ENCODE peak calls at places on chromosomes 11 and 22, in four cellular contexts. One of them, this sample, is unnamed.

GRCh38 chr22:19239464-19239863 is 52.1 kb downstream of the CLTCL1 start:
- DNase-seq in right atrium auricular region: no peak
- DNase-seq in PC-3: no peak
- DNase-seq in CD8-positive, alpha-beta memory T cell: no peak
- DNase-seq in this sample: no peak

GRCh38 chr11:122220321-122220720 is 104.3 kb upstream of the BLID start:
- DNase-seq in right atrium auricular region: no peak
- DNase-seq in PC-3: no peak
- DNase-seq in CD8-positive, alpha-beta memory T cell: no peak
- DNase-seq in this sample: no peak

GRCh38 chr11:832529-833113 is at the start of gene CD151:
- DNase-seq in right atrium auricular region: no peak
- DNase-seq in PC-3: peak; percentile 60
- DNase-seq in CD8-positive, alpha-beta memory T cell: peak; percentile 44
- DNase-seq in this sample: peak; percentile 66

GRCh38 chr11:130882138-130882551 is 34.1 kb downstream of the SNX19 start:
- DNase-seq in right atrium auricular region: no peak
- DNase-seq in PC-3: no peak
- DNase-seq in CD8-positive, alpha-beta memory T cell: no peak
- DNase-seq in this sample: no peak

GRCh38 chr11:12746593-12747097 is 72.4 kb downstream of the TEAD1 start:
- DNase-seq in right atrium auricular region: no peak
- DNase-seq in PC-3: peak; percentile 14
- DNase-seq in CD8-positive, alpha-beta memory T cell: no peak
- DNase-seq in this sample: peak; percentile 74

GRCh38 chr11:332651-333480 is 12.2 kb upstream of the IFITM3 start:
- DNase-seq in right atrium auricular region: no peak
- DNase-seq in PC-3: no peak
- DNase-seq in CD8-positive, alpha-beta memory T cell: no peak
- DNase-seq in this sample: no peak

GRCh38 chr22:19056951-19057401 is 65.2 kb downstream of the DGCR2 start:
- DNase-seq in right atrium auricular region: no peak
- DNase-seq in PC-3: no peak
- DNase-seq in CD8-positive, alpha-beta memory T cell: no peak
- DNase-seq in this sample: peak; percentile 14

GRCh38 chr22:19807914-19808872 is 46.5 kb downstream of the GNB1L start:
- DNase-seq in right atrium auricular region: no peak
- DNase-seq in PC-3: no peak
- DNase-seq in CD8-positive, alpha-beta memory T cell: no peak
- DNase-seq in this sample: no peak

GRCh38 chr11:10926801-10927200 is 68.9 kb upstream of the ZBED5 start:
- DNase-seq in right atrium auricular region: no peak
- DNase-seq in PC-3: peak; percentile 90
- DNase-seq in CD8-positive, alpha-beta memory T cell: no peak
- DNase-seq in this sample: no peak

GRCh38 chr11:122145715-122146274 is 29.8 kb upstream of the BLID start:
- DNase-seq in right atrium auricular region: no peak
- DNase-seq in PC-3: no peak
- DNase-seq in CD8-positive, alpha-beta memory T cell: no peak
- DNase-seq in this sample: no peak

GRCh38 chr11:74472030-74472429 is 4.7 kb upstream of the KCNE3 start:
- DNase-seq in right atrium auricular region: peak; percentile 36
- DNase-seq in PC-3: no peak
- DNase-seq in CD8-positive, alpha-beta memory T cell: no peak
- DNase-seq in this sample: no peak

GRCh38 chr22:43136255-43136654 is 6.9 kb downstream of the MCAT start:
- DNase-seq in right atrium auricular region: no peak
- DNase-seq in PC-3: peak; percentile 14
- DNase-seq in CD8-positive, alpha-beta memory T cell: no peak
- DNase-seq in this sample: peak; percentile 40

GRCh38 chr22:21865041-21865440 is 2.4 kb downstream of the MAPK1 start:
- DNase-seq in right atrium auricular region: peak; percentile 77
- DNase-seq in PC-3: peak; percentile 70
- DNase-seq in CD8-positive, alpha-beta memory T cell: no peak
- DNase-seq in this sample: peak; percentile 60

GRCh38 chr22:49461674-49462073 is 366.0 kb downstream of the BRD1 start:
- DNase-seq in right atrium auricular region: no peak
- DNase-seq in PC-3: no peak
- DNase-seq in CD8-positive, alpha-beta memory T cell: no peak
- DNase-seq in this sample: no peak

DNA sequence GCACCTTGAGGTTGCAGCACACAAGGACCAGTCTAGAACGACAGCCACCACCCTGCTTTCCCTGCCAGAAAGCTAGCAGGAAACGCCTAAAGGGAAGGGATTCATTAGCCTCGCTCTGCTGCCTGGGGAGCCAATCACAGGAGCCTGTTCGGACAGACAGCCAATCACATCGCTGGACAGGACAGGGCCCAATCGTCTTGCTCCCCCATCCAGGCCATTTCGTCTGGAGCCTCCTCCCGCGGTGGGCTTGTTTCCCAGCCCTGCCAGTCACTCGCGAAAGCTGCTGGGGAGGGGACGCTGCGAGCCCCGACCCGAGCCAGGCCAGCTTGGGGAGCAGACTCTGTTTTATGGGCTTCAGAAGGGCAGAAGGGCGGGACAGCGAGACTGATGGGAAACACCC is 79.8 kb upstream of the NCAM1 start:
- DNase-seq in right atrium auricular region: peak; percentile 85
- DNase-seq in PC-3: no peak
- DNase-seq in CD8-positive, alpha-beta memory T cell: no peak
- DNase-seq in this sample: peak; percentile 82
- H3K4me3 ChIP-seq in right atrium auricular region: peak overlapping the region; percentile 14
- H3K4me3 ChIP-seq in PC-3: no peak overlapping the region
- H3K4me3 ChIP-seq in CD8-positive, alpha-beta memory T cell: no peak overlapping the region
- H3K4me3 ChIP-seq in this sample: peak overlapping the region; percentile 38

DNA sequence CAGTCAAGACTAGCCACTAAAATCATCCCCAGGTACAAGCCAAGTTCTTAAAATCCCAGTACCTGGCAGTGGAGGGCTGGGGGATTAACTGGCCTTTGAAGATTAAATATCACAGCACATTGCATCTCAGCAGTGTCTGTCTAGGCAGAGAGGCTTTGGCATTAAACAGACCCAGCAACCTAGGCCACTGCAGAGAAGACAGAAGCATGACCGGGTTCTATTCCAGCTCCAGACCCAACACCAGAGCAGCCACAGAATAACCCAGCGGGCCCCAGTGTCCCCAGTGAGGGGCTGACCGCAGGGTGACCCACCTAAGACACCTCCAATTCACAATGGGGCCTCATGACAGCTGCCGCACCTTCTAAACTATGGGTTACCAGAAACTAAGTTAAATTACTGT is 88.2 kb downstream of the SHANK2 start:
- DNase-seq in right atrium auricular region: no peak
- DNase-seq in PC-3: no peak
- DNase-seq in CD8-positive, alpha-beta memory T cell: no peak
- DNase-seq in this sample: no peak
- H3K4me1 ChIP-seq in right atrium auricular region: no peaks in the 10 kb centered on the region
- H3K4me1 ChIP-seq in PC-3: no peaks in the 10 kb centered on the region
- H3K4me1 ChIP-seq in CD8-positive, alpha-beta memory T cell: no peaks in the 10 kb centered on the region
- H3K4me1 ChIP-seq in this sample: no peaks in the 10 kb centered on the region

DNA sequence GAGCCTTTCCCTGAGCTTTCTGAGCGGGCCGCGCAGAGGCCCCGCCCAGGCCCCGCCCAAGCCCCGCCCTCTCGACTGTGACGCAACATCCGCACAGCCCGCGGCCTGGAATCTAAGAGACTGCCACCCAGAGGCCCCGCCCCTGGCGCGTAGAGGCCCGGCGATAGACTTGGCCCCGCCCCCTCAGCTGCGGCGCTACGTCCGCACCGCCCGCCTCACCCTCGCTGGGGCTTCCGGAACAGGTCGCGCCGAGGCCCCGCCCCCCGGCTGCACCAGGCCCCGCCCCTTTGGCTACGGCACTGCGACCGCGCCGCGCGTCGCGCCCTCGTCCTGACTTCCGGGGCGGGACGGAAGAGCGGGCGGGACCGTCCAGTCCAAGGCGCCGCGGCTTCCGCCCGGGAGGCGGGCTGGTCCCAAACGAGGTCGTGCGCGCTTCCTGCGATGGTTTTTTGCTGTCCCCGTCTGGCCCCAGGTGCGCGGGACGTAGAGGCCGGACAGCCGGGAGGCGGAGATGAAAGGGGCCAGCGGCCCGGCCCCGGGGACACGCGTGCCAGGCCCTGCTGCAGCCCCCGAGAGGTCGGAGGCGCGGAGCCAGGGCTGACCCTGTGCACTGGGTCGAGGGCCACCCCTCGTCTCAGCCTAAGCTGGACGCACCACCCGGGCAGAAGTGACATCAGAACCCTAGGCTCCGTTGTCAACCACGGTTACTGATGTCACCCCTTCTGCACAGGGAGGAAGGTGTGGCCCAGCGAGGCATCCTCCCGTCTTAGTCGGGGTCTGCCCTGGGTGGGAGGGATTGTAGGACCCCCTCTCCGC is 59.0 kb upstream of the WNT7B start:
- DNase-seq in right atrium auricular region: peak; percentile 100
- DNase-seq in PC-3: peak; percentile 97
- DNase-seq in CD8-positive, alpha-beta memory T cell: peak; percentile 100
- DNase-seq in this sample: peak; percentile 100
- H3K4me3 ChIP-seq in right atrium auricular region: peak overlapping the region; percentile 68
- H3K4me3 ChIP-seq in PC-3: peak overlapping the region; percentile 81
- H3K4me3 ChIP-seq in CD8-positive, alpha-beta memory T cell: peak overlapping the region; percentile 76
- H3K4me3 ChIP-seq in this sample: peak overlapping the region; percentile 70

DNA sequence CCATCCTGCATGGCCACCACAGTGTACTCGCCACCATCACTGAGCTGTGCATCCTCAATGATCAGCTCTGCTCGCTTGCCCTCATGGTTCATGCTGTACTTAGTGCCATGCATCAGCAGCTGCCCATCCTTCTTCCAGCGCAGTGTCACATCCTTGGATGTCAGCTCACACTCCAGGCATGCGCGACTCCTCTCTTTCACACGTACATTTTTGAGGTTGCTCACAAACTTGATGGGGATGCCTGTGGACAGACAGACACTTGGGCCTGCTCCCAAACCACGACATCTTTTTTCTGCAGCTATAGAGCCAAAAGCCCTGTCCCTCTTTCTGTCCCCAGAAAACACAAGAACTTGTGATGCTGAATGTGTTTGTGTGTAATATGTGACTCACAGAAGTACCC is 10.5 kb downstream of the IGSF22 start:
- DNase-seq in right atrium auricular region: no peak
- DNase-seq in PC-3: no peak
- DNase-seq in CD8-positive, alpha-beta memory T cell: no peak
- DNase-seq in this sample: no peak
- H3K4me1 ChIP-seq in right atrium auricular region: no peaks in the 10 kb centered on the region
- H3K4me1 ChIP-seq in PC-3: no peaks in the 10 kb centered on the region
- H3K4me1 ChIP-seq in CD8-positive, alpha-beta memory T cell: no peaks in the 10 kb centered on the region
- H3K4me1 ChIP-seq in this sample: peaks cover under 1% of the 10 kb centered on the region

DNA sequence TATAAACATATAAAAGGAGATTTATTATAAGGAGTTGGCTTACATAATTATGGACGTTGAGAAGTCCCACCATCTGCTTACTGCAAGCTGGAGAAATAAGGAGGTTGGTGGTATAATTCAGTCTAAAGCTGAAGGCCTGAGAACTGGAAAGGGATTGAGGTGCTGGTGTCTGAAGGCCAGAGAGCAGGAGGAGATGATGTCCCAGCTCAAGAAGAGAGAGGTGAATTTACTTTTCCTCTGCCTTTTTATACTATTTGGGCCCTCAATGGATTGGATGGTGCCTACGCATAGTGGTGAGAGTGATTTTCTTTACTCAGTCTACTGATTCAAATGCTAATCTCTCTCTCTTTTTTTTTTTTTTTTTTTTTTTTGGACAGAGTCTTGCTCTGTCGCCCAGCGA is 1.3 kb upstream of the ZNF202 start:
- DNase-seq in right atrium auricular region: no peak
- DNase-seq in PC-3: no peak
- DNase-seq in CD8-positive, alpha-beta memory T cell: no peak
- DNase-seq in this sample: no peak
- H3K4me3 ChIP-seq in right atrium auricular region: no peak overlapping the region
- H3K4me3 ChIP-seq in PC-3: no peak overlapping the region
- H3K4me3 ChIP-seq in CD8-positive, alpha-beta memory T cell: no peak overlapping the region
- H3K4me3 ChIP-seq in this sample: no peak overlapping the region

DNA sequence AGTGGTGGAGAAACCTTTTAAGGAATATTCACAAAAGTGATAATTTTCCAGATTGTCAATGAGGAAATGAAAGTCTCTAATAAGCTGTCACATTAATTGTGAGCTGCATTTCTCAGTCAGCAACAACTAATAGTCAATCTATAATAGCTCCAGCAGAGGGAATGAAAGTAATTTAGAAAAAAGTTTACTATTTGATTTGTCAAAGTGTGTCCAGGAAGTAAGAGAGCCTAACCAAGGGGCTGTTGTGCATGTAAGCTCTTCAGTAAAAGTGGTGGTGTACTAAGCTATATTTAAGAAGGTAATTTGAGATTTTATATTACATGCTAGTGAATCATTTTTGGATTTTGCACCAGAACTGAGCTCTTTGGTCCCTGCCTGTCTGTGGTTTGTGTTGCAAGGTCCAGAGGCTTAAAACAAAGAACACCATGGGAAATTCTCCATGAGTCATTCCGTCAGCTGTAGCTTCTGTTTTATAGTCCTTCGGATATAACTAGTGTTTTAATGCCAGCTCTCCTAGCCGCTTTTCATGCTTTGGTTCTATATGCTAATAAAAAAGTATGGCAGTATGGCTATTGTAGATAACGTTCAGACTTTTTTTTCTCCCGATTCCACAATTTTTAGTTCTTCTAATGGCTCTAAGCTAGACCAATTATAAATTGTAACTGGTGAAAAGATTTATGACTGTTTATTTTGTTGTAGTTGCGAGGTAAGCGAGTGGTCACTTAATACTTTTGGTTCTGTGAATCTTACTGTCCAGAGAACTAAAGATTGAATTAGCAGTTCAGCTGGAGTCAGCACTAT is 64.6 kb downstream of the ARHGEF12 start:
- DNase-seq in right atrium auricular region: peak; percentile 59
- DNase-seq in PC-3: peak; percentile 97
- DNase-seq in CD8-positive, alpha-beta memory T cell: no peak
- DNase-seq in this sample: no peak
- H3K4me1 ChIP-seq in right atrium auricular region: no peaks in the 10 kb centered on the region
- H3K4me1 ChIP-seq in PC-3: peaks cover 32% of the 10 kb centered on the region
- H3K4me1 ChIP-seq in CD8-positive, alpha-beta memory T cell: no peaks in the 10 kb centered on the region
- H3K4me1 ChIP-seq in this sample: peaks cover 33% of the 10 kb centered on the region

GRCh38 chr11:47716692-47717091 is 1.5 kb upstream of the AGBL2 start:
- DNase-seq in right atrium auricular region: no peak
- DNase-seq in PC-3: no peak
- DNase-seq in CD8-positive, alpha-beta memory T cell: no peak
- DNase-seq in this sample: no peak

GRCh38 chr11:47714554-47715081 is 551 bp downstream of the AGBL2 start:
- DNase-seq in right atrium auricular region: no peak
- DNase-seq in PC-3: no peak
- DNase-seq in CD8-positive, alpha-beta memory T cell: no peak
- DNase-seq in this sample: no peak

GRCh38 chr11:47711225-47711624 is 3.9 kb downstream of the AGBL2 start:
- DNase-seq in right atrium auricular region: no peak
- DNase-seq in PC-3: no peak
- DNase-seq in CD8-positive, alpha-beta memory T cell: no peak
- DNase-seq in this sample: no peak

GRCh38 chr11:47711816-47712215 is 3.4 kb downstream of the AGBL2 start:
- DNase-seq in right atrium auricular region: no peak
- DNase-seq in PC-3: no peak
- DNase-seq in CD8-positive, alpha-beta memory T cell: no peak
- DNase-seq in this sample: no peak

DNA sequence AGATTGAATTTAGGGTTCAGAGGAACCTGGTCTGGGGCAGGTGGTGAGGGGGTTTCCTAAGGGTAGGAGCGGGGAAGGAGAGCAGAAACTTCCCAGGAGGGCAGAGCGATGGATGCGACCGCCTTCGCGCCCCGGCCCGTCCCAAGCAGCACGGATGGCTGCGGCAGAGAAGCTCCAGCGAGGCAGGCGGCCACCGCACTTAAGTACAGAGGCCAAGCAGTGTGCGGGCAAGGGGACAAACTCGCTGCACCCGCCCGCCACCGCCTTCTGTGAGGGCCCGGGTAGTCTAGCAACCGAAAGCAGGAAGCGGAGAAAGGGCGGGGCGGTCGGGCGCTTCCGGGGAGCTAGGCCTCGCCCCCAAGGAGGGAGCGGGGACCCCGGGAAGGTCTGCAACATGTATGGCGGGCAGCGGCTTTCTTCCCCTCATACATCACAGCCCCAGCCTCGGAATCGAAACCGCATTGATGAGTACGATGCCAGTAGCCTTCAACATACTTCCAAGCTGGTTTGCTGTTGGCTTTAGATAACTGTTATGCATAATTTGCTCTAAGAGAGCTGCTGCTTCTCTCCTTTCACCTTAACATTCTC is at the start of gene AGBL2:
- DNase-seq in right atrium auricular region: peak; percentile 74
- DNase-seq in PC-3: peak; percentile 32
- DNase-seq in CD8-positive, alpha-beta memory T cell: peak; percentile 79
- DNase-seq in this sample: peak; percentile 71
- H3K4me3 ChIP-seq in right atrium auricular region: peak within 1 kb of the TSS; percentile 53
- H3K4me3 ChIP-seq in PC-3: peak within 1 kb of the TSS; percentile 63
- H3K4me3 ChIP-seq in CD8-positive, alpha-beta memory T cell: peak within 1 kb of the TSS; percentile 99
- H3K4me3 ChIP-seq in this sample: peak within 1 kb of the TSS; percentile 77

This sample was measured in heart left ventricle.